ENCODE peak calls at places on chromosome 22, in ten cellular contexts. V, F, E, Z, O, J, G, D, I and H are unnamed samples.

GRCh38 chr22:49966041-49966715 is 5.6 kb downstream of the PIM3 start:
- DNase-seq in D (no peak), F (peak; percentile 50), G (peak; percentile 1), J (peak; percentile 33), I (no peak), E (no peak), Z (peak; percentile 40), V (no peak), O (peak; percentile 5), H (no peak)

GRCh38 chr22:28435960-28436359 is 243.7 kb downstream of the TTC28 start:
- DNase-seq in D (no peak), Z (no peak), O (no peak), I (no peak), E (no peak), V (no peak), F (no peak), G (no peak), J (no peak), H (no peak)

GRCh38 chr22:43637267-43637666 is 174.8 kb downstream of the EFCAB6 start:
- DNase-seq in D (no peak), Z (no peak), G (no peak), O (no peak), I (no peak), E (no peak), J (no peak), F (no peak), V (no peak), H (no peak)

GRCh38 chr22:25728064-25728463 is 13.9 kb upstream of the MYO18B start:
- DNase-seq in G (no peak), O (no peak), D (no peak), I (no peak), F (no peak), E (no peak), V (no peak), J (no peak), Z (no peak), H (no peak)

GRCh38 chr22:36056980-36057379 is 28.4 kb upstream of the RBFOX2 start:
- DNase-seq in J (no peak), Z (no peak), V (no peak), O (no peak), F (no peak), G (no peak), I (no peak), E (no peak), D (peak; percentile 29), H (no peak)

GRCh38 chr22:19730662-19731360 is 7.5 kb downstream of the GP1BB start:
- DNase-seq in E (no peak), G (peak; percentile 91), I (peak; percentile 83), Z (peak; percentile 87), J (peak; percentile 92), O (peak; percentile 92), D (peak; percentile 56), V (peak; percentile 72), F (peak; percentile 91), H (peak; percentile 76)

GRCh38 chr22:39496131-39496838 is 5.8 kb upstream of the MIEF1 start:
- DNase-seq in G (peak; percentile 92), V (peak; percentile 33), E (no peak), O (no peak), D (no peak), I (peak; percentile 74), J (peak; percentile 60), Z (peak; percentile 68), F (peak; percentile 84), H (peak; percentile 22)

GRCh38 chr22:39266398-39267030 is 21.7 kb upstream of the PDGFB start:
- DNase-seq in I (no peak), O (no peak), F (no peak), Z (peak; percentile 49), V (no peak), J (no peak), D (no peak), G (no peak), E (no peak), H (no peak)

GRCh38 chr22:40156001-40156516 is 21.7 kb upstream of the TNRC6B start:
- DNase-seq in F (no peak), I (peak; percentile 82), E (no peak), J (no peak), D (peak; percentile 35), Z (peak; percentile 46), G (no peak), V (no peak), O (peak; percentile 59), H (peak; percentile 69)

GRCh38 chr22:46849951-46850350 is 87.5 kb downstream of the TBC1D22A start:
- DNase-seq in V (no peak), O (no peak), J (no peak), F (no peak), Z (peak; percentile 23), I (no peak), D (no peak), E (no peak), G (no peak), H (no peak)

GRCh38 chr22:24402460-24403192 is 24.8 kb upstream of the ADORA2A start:
- DNase-seq in D (peak; percentile 91), F (peak; percentile 76), Z (peak; percentile 75), G (no peak), O (no peak), E (peak; percentile 86), I (peak; percentile 73), J (no peak), V (no peak), H (peak; percentile 80)

GRCh38 chr22:46070215-46070721 is 80.1 kb upstream of the PPARA start:
- DNase-seq in I (no peak), Z (peak; percentile 48), J (no peak), V (no peak), O (no peak), F (peak; percentile 92), D (no peak), E (no peak), G (peak; percentile 53), H (no peak)

GRCh38 chr22:37510046-37510445 is 9.2 kb downstream of the CARD10 start:
- DNase-seq in G (no peak), V (no peak), I (no peak), E (no peak), Z (no peak), O (no peak), F (no peak), D (no peak), J (no peak), H (no peak)

GRCh38 chr22:42076764-42077485 is 2.6 kb upstream of the SMDT1 start:
- DNase-seq in O (no peak), I (no peak), D (no peak), F (peak; percentile 44), Z (no peak), J (no peak), E (no peak), V (no peak), G (no peak), H (no peak)

GRCh38 chr22:39135092-39135896 is 17.2 kb downstream of the CBX7 start:
- DNase-seq in F (peak; percentile 75), E (no peak), O (peak; percentile 90), J (peak; percentile 56), V (no peak), I (peak; percentile 63), D (peak; percentile 29), G (peak; percentile 87), Z (no peak), H (no peak)

GRCh38 chr22:22770280-22770871 is 117.2 kb upstream of the IGLL5 start:
- DNase-seq in I (peak; percentile 50), E (no peak), V (no peak), O (peak; percentile 73), F (no peak), Z (peak; percentile 54), J (peak; percentile 55), D (peak; percentile 22), G (peak; percentile 68), H (peak; percentile 47)

GRCh38 chr22:44351685-44352377 is 39.1 kb upstream of the SHISAL1 start:
- DNase-seq in F (peak; percentile 44), G (peak; percentile 48), J (no peak), I (no peak), V (no peak), E (peak; percentile 50), Z (peak; percentile 48), O (peak; percentile 54), D (peak; percentile 82), H (peak; percentile 55)

GRCh38 chr22:30635273-30636225 is at the start of gene SLC35E4:
- DNase-seq in O (peak; percentile 97), I (peak; percentile 89), V (peak; percentile 91), J (peak; percentile 98), G (peak; percentile 94), F (peak; percentile 97), Z (peak; percentile 96), E (peak; percentile 12), D (peak; percentile 53), H (peak; percentile 79)

GRCh38 chr22:31218565-31219262 is 6.6 kb downstream of the LIMK2 start:
- DNase-seq in O (no peak), G (peak; percentile 62), D (no peak), E (no peak), V (no peak), Z (no peak), I (no peak), J (no peak), F (no peak), H (no peak)

GRCh38 chr22:19419464-19420178 is 11.9 kb downstream of the HIRA start:
- DNase-seq in G (no peak), J (no peak), Z (peak; percentile 66), D (no peak), I (peak; percentile 64), O (no peak), F (no peak), E (no peak), V (peak; percentile 59), H (no peak)

GRCh38 chr22:49970528-49971231 is 10.1 kb downstream of the PIM3 start:
- DNase-seq in O (peak; percentile 85), Z (peak; percentile 98), I (peak; percentile 98), G (peak; percentile 79), F (peak; percentile 94), E (peak; percentile 77), J (peak; percentile 93), D (peak; percentile 94), V (peak; percentile 90), H (peak; percentile 100)

GRCh38 chr22:24247564-24248344 is 2.9 kb upstream of the GGT5 start:
- DNase-seq in Z (peak; percentile 71), V (peak; percentile 12), E (peak; percentile 83), G (peak; percentile 89), I (peak; percentile 73), O (peak; percentile 96), F (peak; percentile 94), D (peak; percentile 58), J (peak; percentile 52), H (peak; percentile 51)

GRCh38 chr22:41048791-41049717 is 43.3 kb upstream of the EP300 start:
- DNase-seq in Z (no peak), G (peak; percentile 74), I (no peak), O (peak; percentile 62), F (peak; percentile 86), E (no peak), D (peak; percentile 67), J (no peak), V (no peak), H (no peak)

GRCh38 chr22:21612858-21613257 is 17.0 kb downstream of the YDJC start:
- DNase-seq in G (no peak), Z (no peak), F (no peak), E (no peak), O (no peak), J (no peak), I (no peak), D (no peak), V (no peak), H (no peak)

GRCh38 chr22:33162196-33162595 is 104.0 kb upstream of the SYN3 start:
- DNase-seq in I (no peak), Z (no peak), V (no peak), F (no peak), G (no peak), E (no peak), D (no peak), O (no peak), J (no peak), H (no peak)

GRCh38 chr22:29765905-29766631 is 739 bp downstream of the ZMAT5 start:
- DNase-seq in I (no peak), E (no peak), O (no peak), F (no peak), Z (peak; percentile 55), J (peak; percentile 34), G (no peak), V (no peak), D (no peak), H (no peak)

GRCh38 chr22:39236321-39237275 is 8.2 kb downstream of the PDGFB start:
- DNase-seq in I (peak; percentile 93), E (no peak), G (no peak), V (peak; percentile 67), D (no peak), O (no peak), Z (peak; percentile 79), F (peak; percentile 72), J (no peak), H (no peak)

GRCh38 chr22:37472418-37473006 is 13.7 kb downstream of the MFNG start:
- DNase-seq in F (no peak), J (peak; percentile 61), V (peak; percentile 34), E (no peak), D (peak; percentile 21), Z (peak; percentile 57), G (peak; percentile 69), I (peak; percentile 48), O (peak; percentile 91), H (no peak)